ENCODE peak calls at places on chromosomes 2 and 18, in six cellular contexts. Y is HCT116, G is sigmoid colon, P is stomach, Q is suprapubic skin, W is GM12891. V is an unnamed sample.

GRCh38 chr18:23228102-23229051 is 93.1 kb downstream of the CABLES1 start:
- DNase-seq in Y (no peak), G (no peak), P (no peak), Q (no peak), W (no peak), V (no peak)

GRCh38 chr2:222862068-222862914 is 1.5 kb downstream of the ACSL3 start:
- DNase-seq in Y (no peak), G (no peak), P (no peak), Q (no peak), W (no peak), V (no peak)

GRCh38 chr2:101135412-101136296 is 15.5 kb downstream of the TBC1D8 start:
- DNase-seq in Y (no peak), G (no peak), P (peak; percentile 58), Q (no peak), W (no peak), V (no peak)

GRCh38 chr2:215619022-215619958 is 183.4 kb upstream of the FN1 start:
- DNase-seq in Y (peak; percentile 65), G (no peak), P (no peak), Q (no peak), W (no peak), V (no peak)

GRCh38 chr2:114769991-114770390 is 327.6 kb downstream of the DPP10 start:
- DNase-seq in Y (no peak), G (no peak), P (no peak), Q (no peak), W (no peak), V (no peak)

GRCh38 chr2:173058097-173058496 is 17.5 kb upstream of the MAP3K20 start:
- DNase-seq in Y (no peak), G (no peak), P (no peak), Q (no peak), W (no peak), V (no peak)

GRCh38 chr2:172100080-172101007 is 2.4 kb downstream of the DLX2 start:
- DNase-seq in Y (no peak), G (no peak), P (no peak), Q (no peak), W (no peak), V (no peak)

GRCh38 chr2:219709261-219709867 is 81.9 kb downstream of the SLC4A3 start:
- DNase-seq in Y (no peak), G (no peak), P (no peak), Q (no peak), W (no peak), V (no peak)

GRCh38 chr18:51361130-51361860 is 163.8 kb upstream of the MEX3C start:
- DNase-seq in Y (no peak), G (no peak), P (no peak), Q (no peak), W (no peak), V (no peak)

GRCh38 chr2:27860111-27860510 is 30.1 kb downstream of the RBKS start:
- DNase-seq in Y (no peak), G (no peak), P (no peak), Q (no peak), W (no peak), V (no peak)

GRCh38 chr2:178589337-178589736 is 109.1 kb downstream of the PLEKHA3 start:
- DNase-seq in Y (no peak), G (no peak), P (no peak), Q (no peak), W (no peak), V (no peak)

GRCh38 chr2:109378682-109379081 is 235.1 kb downstream of the SEPTIN10 start:
- DNase-seq in Y (no peak), G (peak; percentile 13), P (peak; percentile 13), Q (peak; percentile 20), W (no peak), V (no peak)

GRCh38 chr2:130377491-130377890 is 21.6 kb downstream of the PTPN18 start:
- DNase-seq in Y (no peak), G (peak; percentile 35), P (no peak), Q (no peak), W (no peak), V (no peak)
- TF ChIP-seq POLR2AphosphoS5 in Y (no peak), G (no peak), P (no peak), Q (no peak), W (no peak), V (no peak)

GRCh38 chr2:231455222-231455621 is 9.1 kb downstream of the NCL start:
- DNase-seq in Y (no peak), G (no peak), P (no peak), Q (peak; percentile 74), W (no peak), V (no peak)
- TF ChIP-seq POLR2A in Y (no peak), G (no peak), P (no peak), Q (no peak), W (no peak), V (peak; percentile 66)

DNA sequence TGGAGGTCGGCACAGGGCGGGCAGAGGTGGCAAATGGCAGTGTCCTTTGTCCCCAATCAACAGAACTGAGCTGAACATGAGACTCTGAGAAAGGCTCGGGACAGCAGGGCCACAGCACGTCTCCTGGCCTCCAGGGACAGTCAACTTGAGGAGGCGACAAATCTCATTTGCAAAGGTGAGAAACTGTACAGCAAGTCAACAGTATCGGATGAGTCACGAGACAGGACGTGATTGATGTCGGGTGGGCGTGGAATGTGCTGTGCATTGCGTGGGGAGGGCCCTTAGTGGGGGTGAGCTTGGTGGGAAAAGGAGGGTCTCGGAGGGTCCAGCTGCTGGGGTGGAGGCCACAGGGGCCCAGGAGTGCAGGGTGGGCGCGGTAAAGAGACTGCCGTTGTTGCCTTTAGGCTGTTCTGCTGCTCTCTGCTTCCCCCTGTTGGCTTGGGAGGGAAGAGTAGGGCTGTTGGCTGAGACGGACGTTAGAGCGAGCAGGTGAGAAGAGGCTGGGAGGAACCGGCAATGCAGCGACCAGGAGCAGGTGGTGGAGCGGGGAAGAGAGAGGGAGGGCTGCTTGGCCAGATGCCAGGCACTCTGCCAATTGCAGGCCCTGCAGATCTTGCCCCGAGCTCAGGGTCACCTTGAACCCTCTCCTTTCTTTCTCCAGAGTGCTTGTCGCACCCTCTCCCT is 164.3 kb downstream of the BCL2 start:
- DNase-seq in Y (peak; percentile 62), G (peak; percentile 76), P (peak; percentile 76), Q (no peak), W (no peak), V (no peak)
- TF ChIP-seq POLR2AphosphoS5 in Y (no peak), G (no peak), P (no peak), Q (no peak), W (peak; percentile 68), V (peak; percentile 83)

GRCh38 chr2:229591611-229592010 is 122.7 kb downstream of the DNER start:
- DNase-seq in Y (no peak), G (no peak), P (no peak), Q (no peak), W (no peak), V (no peak)

GRCh38 chr2:229598227-229598626 is 116.1 kb downstream of the DNER start:
- DNase-seq in Y (no peak), G (no peak), P (no peak), Q (no peak), W (no peak), V (no peak)

GRCh38 chr2:229601396-229601795 is 113.0 kb downstream of the DNER start:
- DNase-seq in Y (no peak), G (no peak), P (no peak), Q (no peak), W (no peak), V (no peak)

GRCh38 chr2:229601936-229602335 is 112.4 kb downstream of the DNER start:
- DNase-seq in Y (no peak), G (no peak), P (no peak), Q (no peak), W (no peak), V (no peak)

DNA sequence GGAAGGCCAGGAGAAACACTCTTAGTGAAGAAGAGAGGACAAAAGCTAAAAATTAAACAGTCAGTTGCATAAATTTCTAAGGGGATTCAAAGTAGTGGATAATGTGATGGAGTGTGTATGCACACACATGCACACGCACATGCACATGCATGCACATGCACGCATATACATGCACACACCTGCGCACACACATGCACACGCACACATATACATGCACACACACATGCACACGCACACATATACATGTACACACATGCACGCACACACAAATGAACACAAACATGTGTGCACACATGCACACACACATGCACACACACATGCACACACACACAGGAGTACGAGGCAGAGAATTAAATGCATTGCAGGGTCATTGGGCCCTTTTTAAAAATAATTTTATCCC is 117.6 kb downstream of the DNER start:
- DNase-seq in Y (no peak), G (no peak), P (no peak), Q (no peak), W (no peak), V (no peak)
- TF ChIP-seq POLR2A in Y (no peak), G (no peak), P (no peak), Q (no peak), W (no peak), V (no peak)

GRCh38 chr2:57701391-57701791 is 345.2 kb upstream of the VRK2 start:
- DNase-seq in Y (no peak), G (no peak), P (no peak), Q (no peak), W (no peak), V (no peak)
- TF ChIP-seq POLR2AphosphoS5 in Y (no peak), G (no peak), P (no peak), Q (no peak), W (no peak), V (no peak)

GRCh38 chr2:54723300-54724149 is at the start of gene EML6:
- DNase-seq in Y (peak; percentile 96), G (peak; percentile 99), P (peak; percentile 98), Q (peak; percentile 98), W (peak; percentile 99), V (peak; percentile 97)

GRCh38 chr2:54724150-54724559 is 693 bp downstream of the EML6 start:
- DNase-seq in Y (no peak), G (no peak), P (no peak), Q (no peak), W (no peak), V (no peak)

GRCh38 chr2:54724560-54725342 is 1.3 kb downstream of the EML6 start:
- DNase-seq in Y (no peak), G (peak; percentile 67), P (peak; percentile 38), Q (peak; percentile 77), W (no peak), V (peak; percentile 32)

GRCh38 chr2:54720563-54720962 is 2.9 kb upstream of the EML6 start:
- DNase-seq in Y (no peak), G (no peak), P (no peak), Q (no peak), W (no peak), V (no peak)

GRCh38 chr2:54722641-54723299 is 692 bp upstream of the EML6 start:
- DNase-seq in Y (peak; percentile 0), G (no peak), P (no peak), Q (no peak), W (no peak), V (no peak)
- TF ChIP-seq POLR2A in Y (no peak), G (no peak), P (no peak), Q (no peak), W (no peak), V (no peak)

DNA sequence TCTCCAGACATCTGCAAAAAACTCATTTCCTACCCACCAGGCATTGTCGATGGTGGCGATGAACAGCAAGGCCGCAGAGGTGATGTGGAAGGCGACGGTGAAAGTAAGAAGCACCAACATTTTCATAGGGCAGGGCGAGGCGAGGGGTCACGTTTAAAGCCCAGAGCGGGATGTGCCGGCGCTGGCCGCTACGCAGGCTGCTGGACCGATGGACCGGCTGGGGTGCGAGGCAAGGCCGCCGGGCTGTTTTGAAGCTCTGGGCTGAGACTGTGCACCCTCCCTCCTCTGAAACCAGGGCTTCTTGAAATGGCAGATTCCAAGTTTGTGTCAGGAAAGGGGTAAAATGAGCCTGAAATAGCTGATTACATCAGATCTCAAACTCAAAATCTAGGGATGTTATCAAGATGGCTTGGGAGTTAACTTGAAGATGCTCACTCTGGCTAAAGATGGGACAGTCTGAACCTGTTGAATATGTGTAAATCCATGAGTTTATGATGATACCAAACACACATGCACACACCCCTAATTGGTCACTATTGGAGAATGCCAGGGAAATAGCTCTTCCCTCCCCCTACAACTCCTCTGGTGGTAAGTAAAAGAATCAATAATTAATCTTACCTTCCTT is 31.6 kb upstream of the GAREM2 start:
- DNase-seq in Y (no peak), G (no peak), P (no peak), Q (no peak), W (no peak), V (no peak)
- TF ChIP-seq POLR2AphosphoS5 in Y (no peak), G (no peak), P (no peak), Q (no peak), W (no peak), V (no peak)